ENCODE peak calls at places on chromosomes 13 and 19, in six cellular contexts. One of them, this sample, is unnamed.

GRCh38 chr13:105446197-105446596 is 1089.3 kb downstream of the EFNB2 start:
- DNase-seq in GM12878: no peak
- DNase-seq in GM12892: no peak
- DNase-seq in HepG2: no peak
- DNase-seq in K562: no peak
- DNase-seq in H1: no peak
- DNase-seq in this sample: no peak

GRCh38 chr13:30323524-30323923 is 16.2 kb upstream of the KATNAL1 start:
- DNase-seq in HepG2: no peak
- DNase-seq in GM12892: no peak
- DNase-seq in GM12878: no peak
- DNase-seq in H1: no peak
- DNase-seq in K562: no peak
- DNase-seq in this sample: no peak

GRCh38 chr13:97659602-97660001 is 225.6 kb downstream of the RAP2A start:
- DNase-seq in HepG2: peak; percentile 13
- DNase-seq in GM12878: no peak
- DNase-seq in K562: no peak
- DNase-seq in GM12892: no peak
- DNase-seq in H1: no peak
- DNase-seq in this sample: no peak

GRCh38 chr19:16268676-16269319 is 55.8 kb upstream of the KLF2 start:
- DNase-seq in K562: no peak
- DNase-seq in GM12878: no peak
- DNase-seq in H1: no peak
- DNase-seq in GM12892: no peak
- DNase-seq in HepG2: no peak
- DNase-seq in this sample: no peak

GRCh38 chr19:17488593-17489391 is 18.5 kb downstream of the SLC27A1 start:
- DNase-seq in K562: peak; percentile 97
- DNase-seq in GM12878: no peak
- DNase-seq in HepG2: peak; percentile 88
- DNase-seq in GM12892: peak; percentile 49
- DNase-seq in H1: peak; percentile 97
- DNase-seq in this sample: peak; percentile 63

GRCh38 chr19:46202872-46203860 is 26.4 kb upstream of the IGFL1 start:
- DNase-seq in GM12878: no peak
- DNase-seq in GM12892: no peak
- DNase-seq in K562: no peak
- DNase-seq in HepG2: peak; percentile 14
- DNase-seq in H1: no peak
- DNase-seq in this sample: no peak

GRCh38 chr13:78758549-78758948 is 99.6 kb upstream of the OBI1 start:
- DNase-seq in HepG2: no peak
- DNase-seq in K562: no peak
- DNase-seq in GM12892: no peak
- DNase-seq in H1: no peak
- DNase-seq in GM12878: no peak
- DNase-seq in this sample: no peak

GRCh38 chr19:11050323-11051114 is 38.7 kb upstream of the LDLR start:
- DNase-seq in H1: no peak
- DNase-seq in K562: no peak
- DNase-seq in GM12878: no peak
- DNase-seq in HepG2: no peak
- DNase-seq in GM12892: no peak
- DNase-seq in this sample: no peak

GRCh38 chr19:17703823-17704463 is 15.3 kb upstream of the MAP1S start:
- DNase-seq in K562: peak; percentile 74
- DNase-seq in GM12878: no peak
- DNase-seq in GM12892: no peak
- DNase-seq in H1: peak; percentile 95
- DNase-seq in HepG2: peak; percentile 33
- DNase-seq in this sample: no peak

DNA sequence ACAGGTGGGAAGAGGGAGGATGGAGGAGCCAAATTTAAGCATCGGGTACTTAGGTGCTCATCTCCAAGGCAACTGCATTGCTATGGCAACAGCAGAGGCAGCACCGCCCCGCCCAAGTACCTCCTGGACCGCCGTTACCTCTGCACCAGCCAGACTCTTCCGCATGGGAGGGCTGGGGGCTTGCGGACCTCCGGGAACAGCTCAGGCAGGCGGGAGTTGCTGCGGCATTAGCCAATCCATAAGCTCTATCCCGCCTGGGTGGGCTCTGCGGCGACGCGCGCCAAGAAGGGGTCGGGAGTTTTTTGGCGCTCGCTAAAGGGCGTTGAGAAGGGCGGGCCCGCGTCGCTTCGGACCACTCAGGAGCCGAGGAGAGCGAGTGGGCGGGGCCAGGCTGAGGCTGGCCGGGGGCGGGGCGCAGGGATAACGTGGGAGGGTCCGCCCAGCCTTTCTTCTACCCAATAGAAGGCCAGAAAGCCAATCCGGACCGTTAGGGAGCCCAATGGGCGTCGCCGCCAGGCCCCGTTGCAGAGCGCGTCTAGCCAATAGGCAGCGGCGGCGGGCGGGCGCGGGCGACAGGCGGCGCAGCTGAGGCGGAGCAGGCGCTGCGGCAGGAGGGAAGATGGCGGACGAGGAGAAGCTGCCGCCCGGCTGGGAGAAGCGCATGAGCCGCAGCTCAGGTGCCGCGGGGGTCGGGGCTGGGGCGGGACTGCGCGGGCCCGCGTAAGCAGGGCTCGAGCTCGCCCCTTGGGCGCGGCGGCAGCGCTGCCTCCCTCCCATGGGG is at the start of gene PIN1:
- DNase-seq in K562: peak; percentile 96
- DNase-seq in HepG2: peak; percentile 96
- DNase-seq in GM12878: peak; percentile 91
- DNase-seq in GM12892: peak; percentile 98
- DNase-seq in H1: peak; percentile 98
- DNase-seq in this sample: peak; percentile 99
- TF ChIP-seq POLR2A in K562: peak; percentile 74
- TF ChIP-seq POLR2A in HepG2: peak; percentile 78
- TF ChIP-seq POLR2A in GM12878: peak; percentile 87
- TF ChIP-seq POLR2A in GM12892: peak; percentile 65
- TF ChIP-seq POLR2A in H1: peak; percentile 74
- TF ChIP-seq POLR2A in this sample: peak; percentile 55

GRCh38 chr13:63481334-63481733 is 2065.7 kb upstream of the PCDH20 start:
- DNase-seq in H1: no peak
- DNase-seq in HepG2: no peak
- DNase-seq in GM12892: no peak
- DNase-seq in GM12878: no peak
- DNase-seq in K562: no peak
- DNase-seq in this sample: no peak
- TF ChIP-seq TAF1 in H1: no peak
- TF ChIP-seq TAF1 in HepG2: no peak
- TF ChIP-seq TAF1 in GM12892: no peak
- TF ChIP-seq TAF1 in GM12878: no peak
- TF ChIP-seq TAF1 in K562: no peak
- TF ChIP-seq TAF1 in this sample: no peak

GRCh38 chr19:35994868-35995654 is at the start of gene SDHAF1:
- DNase-seq in GM12892: peak; percentile 96
- DNase-seq in K562: peak; percentile 95
- DNase-seq in GM12878: peak; percentile 84
- DNase-seq in H1: peak; percentile 95
- DNase-seq in HepG2: peak; percentile 90
- DNase-seq in this sample: peak; percentile 98
- TF ChIP-seq POLR2A in GM12892: peak; percentile 95
- TF ChIP-seq POLR2A in K562: peak; percentile 88
- TF ChIP-seq POLR2A in GM12878: peak; percentile 90
- TF ChIP-seq POLR2A in H1: no peak
- TF ChIP-seq POLR2A in HepG2: peak; percentile 94
- TF ChIP-seq POLR2A in this sample: peak; percentile 72

DNA sequence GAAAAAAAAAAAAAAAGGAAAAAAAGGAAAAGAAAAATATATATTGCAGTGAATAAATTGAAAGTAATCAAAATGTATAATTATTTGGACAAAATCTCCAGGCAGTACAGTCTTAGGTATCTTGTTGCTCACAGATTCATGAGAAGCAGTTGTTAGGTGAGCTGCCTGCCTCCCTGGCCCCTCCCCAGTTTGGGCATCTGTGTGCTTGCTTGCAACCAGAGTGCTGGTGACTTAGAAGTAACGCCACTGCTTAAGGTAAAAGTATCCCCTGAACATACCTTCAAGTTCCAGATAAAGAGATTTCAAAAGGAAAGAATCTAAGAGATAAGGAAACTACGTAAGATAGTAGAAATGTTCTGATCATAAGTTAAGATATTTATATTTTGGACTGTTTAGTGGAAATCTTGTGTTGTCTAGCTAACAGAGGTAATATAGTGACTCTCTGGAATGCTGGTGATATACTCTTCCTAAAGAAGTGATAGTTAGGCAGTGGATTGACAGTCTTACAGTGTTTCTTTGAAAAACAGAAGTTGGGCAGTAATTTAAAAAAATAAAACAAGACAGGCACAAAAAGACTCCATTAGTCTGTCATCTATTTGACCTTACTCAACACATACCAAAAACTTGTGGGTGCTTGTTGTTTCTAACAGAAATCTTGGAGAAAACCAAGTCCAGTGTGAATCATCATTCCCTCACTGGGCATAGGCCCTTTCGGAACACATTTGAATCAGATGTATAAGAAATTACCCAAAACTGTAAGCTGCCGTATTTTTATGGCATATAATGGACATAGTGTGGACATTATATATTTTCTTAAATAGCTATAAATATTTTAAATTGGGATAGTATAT is 38.3 kb upstream of the KCTD4 start:
- DNase-seq in HepG2: no peak
- DNase-seq in H1: no peak
- DNase-seq in GM12878: no peak
- DNase-seq in K562: no peak
- DNase-seq in GM12892: no peak
- DNase-seq in this sample: no peak
- TF ChIP-seq TAF1 in HepG2: no peak
- TF ChIP-seq TAF1 in H1: no peak
- TF ChIP-seq TAF1 in GM12878: no peak
- TF ChIP-seq TAF1 in K562: no peak
- TF ChIP-seq TAF1 in GM12892: no peak
- TF ChIP-seq TAF1 in this sample: no peak

This sample was measured in GM12891.